ENCODE peak calls at places on chromosomes 7 and 10, in ten cellular contexts. One of them, this sample, is unnamed.

GRCh38 chr10:71234970-71235681 is 22.8 kb downstream of the UNC5B start:
- DNase-seq in AG09319: no peak
- DNase-seq in stromal cell of bone marrow: peak; percentile 48
- DNase-seq in upper lobe of right lung: peak; percentile 88
- DNase-seq in SJSA1: no peak
- DNase-seq in HCEC 1CT: no peak
- DNase-seq in germinal center: no peak
- DNase-seq in brain pericyte: no peak
- DNase-seq in stimulated activated CD4-positive, alpha-beta T cell treated with anti-CD3 and anti-CD28 coated beads, Interleukin-1b, Interleukin-23, amount 100 ng/mL, for 1 hour: no peak
- DNase-seq in EH: peak; percentile 94
- DNase-seq in this sample: peak; percentile 36

GRCh38 chr10:74011762-74012161 is 13.8 kb downstream of the VCL start:
- DNase-seq in AG09319: peak; percentile 80
- DNase-seq in stromal cell of bone marrow: peak; percentile 85
- DNase-seq in upper lobe of right lung: no peak
- DNase-seq in SJSA1: peak; percentile 71
- DNase-seq in HCEC 1CT: peak; percentile 87
- DNase-seq in germinal center: no peak
- DNase-seq in brain pericyte: peak; percentile 45
- DNase-seq in stimulated activated CD4-positive, alpha-beta T cell treated with anti-CD3 and anti-CD28 coated beads, Interleukin-1b, Interleukin-23, amount 100 ng/mL, for 1 hour: no peak
- DNase-seq in EH: peak; percentile 92
- DNase-seq in this sample: peak; percentile 94

GRCh38 chr7:132182992-132183391 is 393.3 kb downstream of the PLXNA4 start:
- DNase-seq in AG09319: no peak
- DNase-seq in stromal cell of bone marrow: no peak
- DNase-seq in upper lobe of right lung: no peak
- DNase-seq in SJSA1: no peak
- DNase-seq in HCEC 1CT: no peak
- DNase-seq in germinal center: no peak
- DNase-seq in brain pericyte: no peak
- DNase-seq in stimulated activated CD4-positive, alpha-beta T cell treated with anti-CD3 and anti-CD28 coated beads, Interleukin-1b, Interleukin-23, amount 100 ng/mL, for 1 hour: no peak
- DNase-seq in EH: no peak
- DNase-seq in this sample: no peak

GRCh38 chr10:118041316-118041715 is 5.4 kb downstream of the RAB11FIP2 start:
- DNase-seq in AG09319: no peak
- DNase-seq in stromal cell of bone marrow: peak; percentile 33
- DNase-seq in upper lobe of right lung: no peak
- DNase-seq in SJSA1: no peak
- DNase-seq in HCEC 1CT: peak; percentile 35
- DNase-seq in germinal center: no peak
- DNase-seq in brain pericyte: no peak
- DNase-seq in stimulated activated CD4-positive, alpha-beta T cell treated with anti-CD3 and anti-CD28 coated beads, Interleukin-1b, Interleukin-23, amount 100 ng/mL, for 1 hour: no peak
- DNase-seq in EH: peak; percentile 74
- DNase-seq in this sample: peak; percentile 69

GRCh38 chr7:6382797-6383196 is 65.0 kb downstream of the DAGLB start:
- DNase-seq in AG09319: no peak
- DNase-seq in stromal cell of bone marrow: no peak
- DNase-seq in upper lobe of right lung: no peak
- DNase-seq in SJSA1: no peak
- DNase-seq in HCEC 1CT: no peak
- DNase-seq in germinal center: no peak
- DNase-seq in brain pericyte: no peak
- DNase-seq in stimulated activated CD4-positive, alpha-beta T cell treated with anti-CD3 and anti-CD28 coated beads, Interleukin-1b, Interleukin-23, amount 100 ng/mL, for 1 hour: no peak
- DNase-seq in EH: no peak
- DNase-seq in this sample: no peak

GRCh38 chr7:91351374-91351773 is 87.1 kb downstream of the FZD1 start:
- DNase-seq in AG09319: no peak
- DNase-seq in stromal cell of bone marrow: no peak
- DNase-seq in upper lobe of right lung: no peak
- DNase-seq in SJSA1: peak; percentile 33
- DNase-seq in HCEC 1CT: peak; percentile 63
- DNase-seq in germinal center: no peak
- DNase-seq in brain pericyte: no peak
- DNase-seq in stimulated activated CD4-positive, alpha-beta T cell treated with anti-CD3 and anti-CD28 coated beads, Interleukin-1b, Interleukin-23, amount 100 ng/mL, for 1 hour: no peak
- DNase-seq in EH: peak; percentile 26
- DNase-seq in this sample: peak; percentile 64

GRCh38 chr10:125592897-125593296 is 90.1 kb downstream of the TEX36 start:
- DNase-seq in AG09319: no peak
- DNase-seq in stromal cell of bone marrow: no peak
- DNase-seq in upper lobe of right lung: no peak
- DNase-seq in SJSA1: no peak
- DNase-seq in HCEC 1CT: no peak
- DNase-seq in germinal center: no peak
- DNase-seq in brain pericyte: no peak
- DNase-seq in stimulated activated CD4-positive, alpha-beta T cell treated with anti-CD3 and anti-CD28 coated beads, Interleukin-1b, Interleukin-23, amount 100 ng/mL, for 1 hour: no peak
- DNase-seq in EH: no peak
- DNase-seq in this sample: no peak

GRCh38 chr10:60798031-60798430 is 19.8 kb downstream of the CDK1 start:
- DNase-seq in AG09319: no peak
- DNase-seq in stromal cell of bone marrow: peak; percentile 38
- DNase-seq in upper lobe of right lung: no peak
- DNase-seq in SJSA1: no peak
- DNase-seq in HCEC 1CT: peak; percentile 53
- DNase-seq in germinal center: no peak
- DNase-seq in brain pericyte: no peak
- DNase-seq in stimulated activated CD4-positive, alpha-beta T cell treated with anti-CD3 and anti-CD28 coated beads, Interleukin-1b, Interleukin-23, amount 100 ng/mL, for 1 hour: no peak
- DNase-seq in EH: peak; percentile 45
- DNase-seq in this sample: peak; percentile 62

GRCh38 chr7:34100661-34101060 is 195.3 kb downstream of the BMPER start:
- DNase-seq in AG09319: no peak
- DNase-seq in stromal cell of bone marrow: no peak
- DNase-seq in upper lobe of right lung: no peak
- DNase-seq in SJSA1: no peak
- DNase-seq in HCEC 1CT: no peak
- DNase-seq in germinal center: no peak
- DNase-seq in brain pericyte: no peak
- DNase-seq in stimulated activated CD4-positive, alpha-beta T cell treated with anti-CD3 and anti-CD28 coated beads, Interleukin-1b, Interleukin-23, amount 100 ng/mL, for 1 hour: no peak
- DNase-seq in EH: no peak
- DNase-seq in this sample: no peak

GRCh38 chr7:132240262-132240661 is 336.0 kb downstream of the PLXNA4 start:
- DNase-seq in AG09319: no peak
- DNase-seq in stromal cell of bone marrow: no peak
- DNase-seq in upper lobe of right lung: no peak
- DNase-seq in SJSA1: no peak
- DNase-seq in HCEC 1CT: no peak
- DNase-seq in germinal center: no peak
- DNase-seq in brain pericyte: no peak
- DNase-seq in stimulated activated CD4-positive, alpha-beta T cell treated with anti-CD3 and anti-CD28 coated beads, Interleukin-1b, Interleukin-23, amount 100 ng/mL, for 1 hour: no peak
- DNase-seq in EH: no peak
- DNase-seq in this sample: no peak

GRCh38 chr10:112984756-112985155 is 34.7 kb downstream of the TCF7L2 start:
- DNase-seq in AG09319: no peak
- DNase-seq in stromal cell of bone marrow: no peak
- DNase-seq in upper lobe of right lung: no peak
- DNase-seq in SJSA1: no peak
- DNase-seq in HCEC 1CT: no peak
- DNase-seq in germinal center: no peak
- DNase-seq in brain pericyte: no peak
- DNase-seq in stimulated activated CD4-positive, alpha-beta T cell treated with anti-CD3 and anti-CD28 coated beads, Interleukin-1b, Interleukin-23, amount 100 ng/mL, for 1 hour: no peak
- DNase-seq in EH: no peak
- DNase-seq in this sample: no peak

GRCh38 chr7:16889851-16890443 is 8.2 kb upstream of the AGR3 start:
- DNase-seq in AG09319: no peak
- DNase-seq in stromal cell of bone marrow: no peak
- DNase-seq in upper lobe of right lung: no peak
- DNase-seq in SJSA1: no peak
- DNase-seq in HCEC 1CT: no peak
- DNase-seq in germinal center: no peak
- DNase-seq in brain pericyte: no peak
- DNase-seq in stimulated activated CD4-positive, alpha-beta T cell treated with anti-CD3 and anti-CD28 coated beads, Interleukin-1b, Interleukin-23, amount 100 ng/mL, for 1 hour: no peak
- DNase-seq in EH: no peak
- DNase-seq in this sample: peak; percentile 67

GRCh38 chr7:128404826-128405344 is 4.9 kb downstream of the IMPDH1 start:
- DNase-seq in AG09319: no peak
- DNase-seq in stromal cell of bone marrow: no peak
- DNase-seq in upper lobe of right lung: no peak
- DNase-seq in SJSA1: no peak
- DNase-seq in HCEC 1CT: no peak
- DNase-seq in germinal center: no peak
- DNase-seq in brain pericyte: no peak
- DNase-seq in stimulated activated CD4-positive, alpha-beta T cell treated with anti-CD3 and anti-CD28 coated beads, Interleukin-1b, Interleukin-23, amount 100 ng/mL, for 1 hour: no peak
- DNase-seq in EH: peak; percentile 53
- DNase-seq in this sample: peak; percentile 44

GRCh38 chr7:100983451-100984187 is 14.3 kb downstream of the MUC12 start:
- DNase-seq in AG09319: no peak
- DNase-seq in stromal cell of bone marrow: peak; percentile 66
- DNase-seq in upper lobe of right lung: no peak
- DNase-seq in SJSA1: no peak
- DNase-seq in HCEC 1CT: peak; percentile 7
- DNase-seq in germinal center: no peak
- DNase-seq in brain pericyte: no peak
- DNase-seq in stimulated activated CD4-positive, alpha-beta T cell treated with anti-CD3 and anti-CD28 coated beads, Interleukin-1b, Interleukin-23, amount 100 ng/mL, for 1 hour: no peak
- DNase-seq in EH: peak; percentile 83
- DNase-seq in this sample: peak; percentile 77

GRCh38 chr10:103986360-103986759 is 19.4 kb downstream of the SLK start:
- DNase-seq in AG09319: no peak
- DNase-seq in stromal cell of bone marrow: no peak
- DNase-seq in upper lobe of right lung: no peak
- DNase-seq in SJSA1: no peak
- DNase-seq in HCEC 1CT: no peak
- DNase-seq in germinal center: no peak
- DNase-seq in brain pericyte: no peak
- DNase-seq in stimulated activated CD4-positive, alpha-beta T cell treated with anti-CD3 and anti-CD28 coated beads, Interleukin-1b, Interleukin-23, amount 100 ng/mL, for 1 hour: no peak
- DNase-seq in EH: no peak
- DNase-seq in this sample: peak; percentile 4

GRCh38 chr7:156058248-156058647 is 246.0 kb upstream of the SHH start:
- DNase-seq in AG09319: no peak
- DNase-seq in stromal cell of bone marrow: no peak
- DNase-seq in upper lobe of right lung: no peak
- DNase-seq in SJSA1: no peak
- DNase-seq in HCEC 1CT: no peak
- DNase-seq in germinal center: no peak
- DNase-seq in brain pericyte: no peak
- DNase-seq in stimulated activated CD4-positive, alpha-beta T cell treated with anti-CD3 and anti-CD28 coated beads, Interleukin-1b, Interleukin-23, amount 100 ng/mL, for 1 hour: no peak
- DNase-seq in EH: no peak
- DNase-seq in this sample: peak; percentile 10

GRCh38 chr7:123242467-123243097 is 42.8 kb upstream of the SLC13A1 start:
- DNase-seq in AG09319: no peak
- DNase-seq in stromal cell of bone marrow: no peak
- DNase-seq in upper lobe of right lung: no peak
- DNase-seq in SJSA1: peak; percentile 18
- DNase-seq in HCEC 1CT: no peak
- DNase-seq in germinal center: no peak
- DNase-seq in brain pericyte: no peak
- DNase-seq in stimulated activated CD4-positive, alpha-beta T cell treated with anti-CD3 and anti-CD28 coated beads, Interleukin-1b, Interleukin-23, amount 100 ng/mL, for 1 hour: no peak
- DNase-seq in EH: no peak
- DNase-seq in this sample: no peak

GRCh38 chr10:5479481-5480161 is 19.7 kb downstream of the CALML5 start:
- DNase-seq in AG09319: no peak
- DNase-seq in stromal cell of bone marrow: no peak
- DNase-seq in upper lobe of right lung: no peak
- DNase-seq in SJSA1: no peak
- DNase-seq in HCEC 1CT: no peak
- DNase-seq in germinal center: no peak
- DNase-seq in brain pericyte: no peak
- DNase-seq in stimulated activated CD4-positive, alpha-beta T cell treated with anti-CD3 and anti-CD28 coated beads, Interleukin-1b, Interleukin-23, amount 100 ng/mL, for 1 hour: no peak
- DNase-seq in EH: no peak
- DNase-seq in this sample: no peak

GRCh38 chr7:100694196-100694745 is at the start of gene GIGYF1:
- DNase-seq in AG09319: no peak
- DNase-seq in stromal cell of bone marrow: no peak
- DNase-seq in upper lobe of right lung: peak; percentile 91
- DNase-seq in SJSA1: peak; percentile 14
- DNase-seq in HCEC 1CT: peak; percentile 61
- DNase-seq in germinal center: peak; percentile 86
- DNase-seq in brain pericyte: no peak
- DNase-seq in stimulated activated CD4-positive, alpha-beta T cell treated with anti-CD3 and anti-CD28 coated beads, Interleukin-1b, Interleukin-23, amount 100 ng/mL, for 1 hour: no peak
- DNase-seq in EH: peak; percentile 65
- DNase-seq in this sample: peak; percentile 51

GRCh38 chr10:21526952-21527633 is 1.6 kb upstream of the SKIDA1 start:
- DNase-seq in AG09319: no peak
- DNase-seq in stromal cell of bone marrow: no peak
- DNase-seq in upper lobe of right lung: peak; percentile 86
- DNase-seq in SJSA1: peak; percentile 85
- DNase-seq in HCEC 1CT: peak; percentile 70
- DNase-seq in germinal center: peak; percentile 30
- DNase-seq in brain pericyte: no peak
- DNase-seq in stimulated activated CD4-positive, alpha-beta T cell treated with anti-CD3 and anti-CD28 coated beads, Interleukin-1b, Interleukin-23, amount 100 ng/mL, for 1 hour: no peak
- DNase-seq in EH: peak; percentile 75
- DNase-seq in this sample: peak; percentile 51

GRCh38 chr7:65230231-65230630 is 143.4 kb upstream of the ZNF92 start:
- DNase-seq in AG09319: no peak
- DNase-seq in stromal cell of bone marrow: no peak
- DNase-seq in upper lobe of right lung: no peak
- DNase-seq in SJSA1: no peak
- DNase-seq in HCEC 1CT: no peak
- DNase-seq in germinal center: no peak
- DNase-seq in brain pericyte: no peak
- DNase-seq in stimulated activated CD4-positive, alpha-beta T cell treated with anti-CD3 and anti-CD28 coated beads, Interleukin-1b, Interleukin-23, amount 100 ng/mL, for 1 hour: no peak
- DNase-seq in EH: no peak
- DNase-seq in this sample: peak; percentile 57

GRCh38 chr10:63525021-63525420 is 3.8 kb downstream of the REEP3 start:
- DNase-seq in AG09319: no peak
- DNase-seq in stromal cell of bone marrow: no peak
- DNase-seq in upper lobe of right lung: no peak
- DNase-seq in SJSA1: no peak
- DNase-seq in HCEC 1CT: no peak
- DNase-seq in germinal center: no peak
- DNase-seq in brain pericyte: no peak
- DNase-seq in stimulated activated CD4-positive, alpha-beta T cell treated with anti-CD3 and anti-CD28 coated beads, Interleukin-1b, Interleukin-23, amount 100 ng/mL, for 1 hour: no peak
- DNase-seq in EH: no peak
- DNase-seq in this sample: peak; percentile 47

GRCh38 chr10:21173964-21174669 is 277.0 kb upstream of the NEBL start:
- DNase-seq in AG09319: no peak
- DNase-seq in stromal cell of bone marrow: no peak
- DNase-seq in upper lobe of right lung: peak; percentile 95
- DNase-seq in SJSA1: no peak
- DNase-seq in HCEC 1CT: no peak
- DNase-seq in germinal center: peak; percentile 20
- DNase-seq in brain pericyte: no peak
- DNase-seq in stimulated activated CD4-positive, alpha-beta T cell treated with anti-CD3 and anti-CD28 coated beads, Interleukin-1b, Interleukin-23, amount 100 ng/mL, for 1 hour: no peak
- DNase-seq in EH: no peak
- DNase-seq in this sample: peak; percentile 21

GRCh38 chr10:36181421-36181820 is 539.3 kb upstream of the FZD8 start:
- DNase-seq in AG09319: no peak
- DNase-seq in stromal cell of bone marrow: peak; percentile 58
- DNase-seq in upper lobe of right lung: no peak
- DNase-seq in SJSA1: no peak
- DNase-seq in HCEC 1CT: peak; percentile 35
- DNase-seq in germinal center: no peak
- DNase-seq in brain pericyte: no peak
- DNase-seq in stimulated activated CD4-positive, alpha-beta T cell treated with anti-CD3 and anti-CD28 coated beads, Interleukin-1b, Interleukin-23, amount 100 ng/mL, for 1 hour: no peak
- DNase-seq in EH: peak; percentile 83
- DNase-seq in this sample: no peak

GRCh38 chr10:72277340-72277995 is 3.7 kb downstream of the DDIT4 start:
- DNase-seq in AG09319: no peak
- DNase-seq in stromal cell of bone marrow: no peak
- DNase-seq in upper lobe of right lung: no peak
- DNase-seq in SJSA1: no peak
- DNase-seq in HCEC 1CT: no peak
- DNase-seq in germinal center: no peak
- DNase-seq in brain pericyte: no peak
- DNase-seq in stimulated activated CD4-positive, alpha-beta T cell treated with anti-CD3 and anti-CD28 coated beads, Interleukin-1b, Interleukin-23, amount 100 ng/mL, for 1 hour: no peak
- DNase-seq in EH: peak; percentile 40
- DNase-seq in this sample: no peak

GRCh38 chr10:14952851-14953451 is 945 bp downstream of the DCLRE1C start:
- DNase-seq in AG09319: no peak
- DNase-seq in stromal cell of bone marrow: no peak
- DNase-seq in upper lobe of right lung: no peak
- DNase-seq in SJSA1: no peak
- DNase-seq in HCEC 1CT: peak; percentile 14
- DNase-seq in germinal center: peak; percentile 17
- DNase-seq in brain pericyte: peak; percentile 21
- DNase-seq in stimulated activated CD4-positive, alpha-beta T cell treated with anti-CD3 and anti-CD28 coated beads, Interleukin-1b, Interleukin-23, amount 100 ng/mL, for 1 hour: no peak
- DNase-seq in EH: peak; percentile 25
- DNase-seq in this sample: no peak

GRCh38 chr7:130071701-130072622 is 1.6 kb downstream of the KLHDC10 start:
- DNase-seq in AG09319: peak; percentile 65
- DNase-seq in stromal cell of bone marrow: peak; percentile 77
- DNase-seq in upper lobe of right lung: no peak
- DNase-seq in SJSA1: peak; percentile 66
- DNase-seq in HCEC 1CT: peak; percentile 78
- DNase-seq in germinal center: peak; percentile 70
- DNase-seq in brain pericyte: peak; percentile 62
- DNase-seq in stimulated activated CD4-positive, alpha-beta T cell treated with anti-CD3 and anti-CD28 coated beads, Interleukin-1b, Interleukin-23, amount 100 ng/mL, for 1 hour: no peak
- DNase-seq in EH: peak; percentile 84
- DNase-seq in this sample: peak; percentile 89

GRCh38 chr7:127594490-127594889 is 954 bp downstream of the FSCN3 start:
- DNase-seq in AG09319: no peak
- DNase-seq in stromal cell of bone marrow: no peak
- DNase-seq in upper lobe of right lung: no peak
- DNase-seq in SJSA1: no peak
- DNase-seq in HCEC 1CT: no peak
- DNase-seq in germinal center: no peak
- DNase-seq in brain pericyte: no peak
- DNase-seq in stimulated activated CD4-positive, alpha-beta T cell treated with anti-CD3 and anti-CD28 coated beads, Interleukin-1b, Interleukin-23, amount 100 ng/mL, for 1 hour: no peak
- DNase-seq in EH: no peak
- DNase-seq in this sample: no peak

This sample was measured in M059J.